ENCODE peak calls at places on chromosomes 4 and X, in five cellular contexts. O is stimulated activated naive B cell treated with anti-CD40 and anti-IgM and Interleukin-4, amounts not matched to agents 10 μg/mL and 1 μg/mL and 100 μg/mL, for 72 hours; B is fibroblast of the aortic adventitia; U is T-cell; N is ovary. R is an unnamed sample.

GRCh38 chr4:5037553-5038551 is 13.4 kb upstream of the STK32B start:
- DNase-seq in O (no peak), B (peak), U (no peak), N (no peak), R (no peak)

GRCh38 chrX:96776966-96777365 is 92.3 kb downstream of the DIAPH2 start:
- DNase-seq in O (no peak), B (peak), U (no peak), N (no peak), R (no peak)

GRCh38 chrX:83845397-83845796 is 15.5 kb upstream of the CYLC1 start:
- DNase-seq in O (no peak), B (peak), U (no peak), N (no peak), R (peak)

GRCh38 chr4:119854364-119854763 is 212.3 kb downstream of the MAD2L1 start:
- DNase-seq in O (no peak), B (no peak), U (no peak), N (no peak), R (no peak)

GRCh38 chrX:115547448-115547847 is 13.5 kb upstream of the PLS3 start:
- DNase-seq in O (no peak), B (no peak), U (no peak), N (no peak), R (no peak)

GRCh38 chr4:82293304-82293703 is 80.5 kb downstream of the HNRNPD start:
- DNase-seq in O (no peak), B (no peak), U (no peak), N (no peak), R (no peak)

GRCh38 chrX:2243913-2244460 is 256.8 kb downstream of the DHRSX start:
- DNase-seq in O (no peak), B (no peak), U (no peak), N (no peak), R (no peak)

GRCh38 chr4:113741971-113742370 is 19.6 kb downstream of the CAMK2D start:
- DNase-seq in O (no peak), B (no peak), U (no peak), N (no peak), R (no peak)

GRCh38 chr4:169225058-169225751 is 45.6 kb downstream of the SH3RF1 start:
- DNase-seq in O (no peak), B (peak), U (no peak), N (no peak), R (peak)

GRCh38 chr4:172650758-172651495 is 517.7 kb upstream of the GALNT7 start:
- DNase-seq in O (no peak), B (no peak), U (no peak), N (no peak), R (no peak)

GRCh38 chr4:184168406-184169019 is 49.2 kb downstream of the ENPP6 start:
- DNase-seq in O (peak), B (peak), U (peak), N (peak), R (peak)

GRCh38 chr4:40662962-40663604 is 33.4 kb upstream of the RBM47 start:
- DNase-seq in O (no peak), B (peak), U (no peak), N (peak), R (no peak)

GRCh38 chrX:51891821-51892551 is 1.4 kb upstream of the MAGED1 start:
- DNase-seq in O (no peak), B (peak), U (no peak), N (peak), R (no peak)

GRCh38 chrX:12548746-12549145 is 242.5 kb upstream of the PRPS2 start:
- DNase-seq in O (no peak), B (peak), U (no peak), N (no peak), R (no peak)

GRCh38 chr4:71558248-71558647 is 219.4 kb downstream of the SLC4A4 start:
- DNase-seq in O (no peak), B (no peak), U (no peak), N (no peak), R (no peak)

GRCh38 chr4:66974665-66975064 is 570.6 kb downstream of the CENPC start:
- DNase-seq in O (no peak), B (no peak), U (no peak), N (no peak), R (no peak)

GRCh38 chr4:142282870-142283431 is 563.1 kb downstream of the INPP4B start:
- DNase-seq in O (no peak), B (peak), U (no peak), N (no peak), R (no peak)

GRCh38 chrX:9498236-9498635 is 33.4 kb downstream of the TBL1X start:
- DNase-seq in O (no peak), B (no peak), U (no peak), N (no peak), R (no peak)

GRCh38 chrX:17413228-17413627 is 38.2 kb downstream of the NHS start:
- DNase-seq in O (no peak), B (peak), U (no peak), N (no peak), R (no peak)

GRCh38 chrX:24426340-24426913 is 38.7 kb upstream of the PDK3 start:
- DNase-seq in O (no peak), B (peak), U (no peak), N (no peak), R (no peak)

GRCh38 chr4:59848457-59848856 is 1351.7 kb upstream of the ADGRL3 start:
- DNase-seq in O (no peak), B (no peak), U (no peak), N (no peak), R (no peak)

GRCh38 chr4:41935652-41936021 is 408 bp downstream of the TMEM33 start:
- DNase-seq in O (no peak), B (no peak), U (no peak), N (no peak), R (no peak)

GRCh38 chr4:150072906-150073714 is 5.1 kb upstream of the DCLK2 start:
- DNase-seq in O (no peak), B (peak), U (no peak), N (no peak), R (no peak)

GRCh38 chr4:125741825-125742452 is 427.2 kb downstream of the FAT4 start:
- DNase-seq in O (no peak), B (peak), U (no peak), N (no peak), R (no peak)

GRCh38 chr4:81789741-81790402 is 318.2 kb upstream of the RASGEF1B start:
- DNase-seq in O (no peak), B (no peak), U (no peak), N (no peak), R (no peak)

GRCh38 chr4:338759-339097 is 1.1 kb downstream of the ZNF141 start:
- DNase-seq in O (no peak), B (peak), U (no peak), N (no peak), R (no peak)

GRCh38 chr4:2249526-2249991 is 7.6 kb upstream of the HAUS3 start:
- DNase-seq in O (no peak), B (no peak), U (no peak), N (no peak), R (no peak)

GRCh38 chr4:75698162-75698962 is 25.2 kb upstream of the G3BP2 start:
- DNase-seq in O (peak), B (no peak), U (no peak), N (no peak), R (no peak)

GRCh38 chrX:148722966-148723365 is 222.5 kb downstream of the AFF2 start:
- DNase-seq in O (no peak), B (no peak), U (no peak), N (no peak), R (no peak)

GRCh38 chrX:82031250-82031649 is 829.3 kb downstream of the SH3BGRL start:
- DNase-seq in O (no peak), B (no peak), U (no peak), N (no peak), R (no peak)

GRCh38 chrX:154450312-154450711 is 6.4 kb downstream of the FAM50A start:
- DNase-seq in O (no peak), B (no peak), U (no peak), N (no peak), R (no peak)

GRCh38 chr4:38266616-38267015 is 306.4 kb downstream of the PTTG2 start:
- DNase-seq in O (no peak), B (no peak), U (no peak), N (no peak), R (no peak)

GRCh38 chr4:5162909-5163508 is 111.7 kb downstream of the STK32B start:
- DNase-seq in O (no peak), B (no peak), U (no peak), N (no peak), R (no peak)

GRCh38 chr4:98932539-98932938 is 3.6 kb upstream of the EIF4E start:
- DNase-seq in O (no peak), B (peak), U (no peak), N (no peak), R (no peak)

GRCh38 chrX:1224954-1225353 is 12.5 kb upstream of the CRLF2 start:
- DNase-seq in O (no peak), B (no peak), U (no peak), N (no peak), R (no peak)

GRCh38 chrX:34300871-34301270 is 168.8 kb upstream of the FAM47A start:
- DNase-seq in O (peak), B (peak), U (no peak), N (no peak), R (no peak)

GRCh38 chrX:38993500-38993899 is 192.2 kb downstream of the MID1IP1 start:
- DNase-seq in O (no peak), B (no peak), U (no peak), N (no peak), R (no peak)